ENCODE peak calls at places on chromosome 4, in four cellular contexts. G is GM12891, V is HL-60, E is K562. F is an unnamed sample.

GRCh38 chr4:88659061-88659889 is 38.4 kb downstream of the NAP1L5 start:
- DNase-seq in E (peak; percentile 22), G (peak; percentile 5), V (no peak), F (peak; percentile 9)

GRCh38 chr4:129738175-129738574 is 642.2 kb downstream of the C4orf33 start:
- DNase-seq in V (no peak), E (no peak), G (no peak), F (no peak)

GRCh38 chr4:130044788-130045531 is 949.0 kb downstream of the C4orf33 start:
- DNase-seq in G (no peak), V (no peak), E (no peak), F (no peak)

GRCh38 chr4:38124961-38125360 is 164.8 kb downstream of the PTTG2 start:
- DNase-seq in G (no peak), E (no peak), V (no peak), F (no peak)

GRCh38 chr4:176360446-176360845 is 40.7 kb downstream of the SPCS3 start:
- DNase-seq in V (no peak), G (no peak), E (no peak), F (no peak)

GRCh38 chr4:34422472-34422871 is 1821.8 kb downstream of the ARAP2 start:
- DNase-seq in G (no peak), E (no peak), V (no peak), F (no peak)

GRCh38 chr4:7738458-7739076 is 201.1 kb downstream of the AFAP1 start:
- DNase-seq in E (no peak), V (no peak), G (no peak), F (no peak)

GRCh38 chr4:19924761-19925160 is 326.9 kb upstream of the SLIT2 start:
- DNase-seq in E (no peak), G (no peak), V (no peak), F (no peak)

GRCh38 chr4:145492376-145492775 is 10.7 kb downstream of the SMAD1 start:
- DNase-seq in V (no peak), G (no peak), E (no peak), F (no peak)

GRCh38 chr4:10256203-10256602 is 139.6 kb upstream of the WDR1 start:
- DNase-seq in G (no peak), E (no peak), V (no peak), F (no peak)

GRCh38 chr4:119735136-119735770 is 106.6 kb upstream of the PDE5A start:
- DNase-seq in G (no peak), E (no peak), V (no peak), F (no peak)

GRCh38 chr4:20652226-20652836 is 47.9 kb upstream of the PACRGL start:
- DNase-seq in G (no peak), E (no peak), V (no peak), F (no peak)

GRCh38 chr4:113659127-113659526 is 102.4 kb downstream of the CAMK2D start:
- DNase-seq in E (no peak), G (no peak), V (no peak), F (no peak)

GRCh38 chr4:94548571-94548970 is 96.8 kb downstream of the PDLIM5 start:
- DNase-seq in V (no peak), E (no peak), G (no peak), F (no peak)

GRCh38 chr4:67922697-67923096 is 38.9 kb upstream of the TMPRSS11D start:
- DNase-seq in V (no peak), G (no peak), E (no peak), F (no peak)

GRCh38 chr4:87179751-87180150 is 40.7 kb downstream of the KLHL8 start:
- DNase-seq in E (no peak), V (no peak), G (no peak), F (no peak)

GRCh38 chr4:98509641-98510170 is 148.7 kb downstream of the TSPAN5 start:
- DNase-seq in E (no peak), G (no peak), V (no peak), F (no peak)

GRCh38 chr4:170875868-170876267 is 786.1 kb upstream of the AADAT start:
- DNase-seq in E (no peak), G (no peak), V (no peak), F (no peak)

GRCh38 chr4:128357286-128357685 is 69.7 kb upstream of the PGRMC2 start:
- DNase-seq in E (no peak), V (no peak), G (no peak), F (no peak)

GRCh38 chr4:64305565-64306254 is 103.5 kb downstream of the TECRL start:
- DNase-seq in V (no peak), G (no peak), E (no peak), F (peak; percentile 9)

GRCh38 chr4:93396274-93396673 is 432.3 kb upstream of the ATOH1 start:
- DNase-seq in E (no peak), G (no peak), V (no peak), F (no peak)

GRCh38 chr4:100949350-100949935 is 397.9 kb downstream of the PPP3CA start:
- DNase-seq in V (no peak), E (no peak), G (no peak), F (no peak)

GRCh38 chr4:10926025-10926424 is 241.5 kb upstream of the CLNK start:
- DNase-seq in G (no peak), E (no peak), V (no peak), F (no peak)

GRCh38 chr4:176753049-176753448 is 39.7 kb downstream of the VEGFC start:
- DNase-seq in E (no peak), V (no peak), G (no peak), F (no peak)

GRCh38 chr4:56181140-56181950 is 205.9 kb downstream of the AASDH start:
- DNase-seq in G (no peak), E (no peak), V (peak; percentile 17), F (no peak)

GRCh38 chr4:10083861-10084641 is 32.5 kb downstream of the WDR1 start:
- DNase-seq in E (no peak), G (peak; percentile 10), V (no peak), F (no peak)

GRCh38 chr4:81621490-81621889 is 149.8 kb upstream of the RASGEF1B start:
- DNase-seq in G (no peak), E (no peak), V (no peak), F (no peak)
- TF ChIP-seq SPI1 in G (no peak), E (no peak), V (no peak), F (no peak)

GRCh38 chr4:95869961-95870500 is 30.1 kb downstream of the PDHA2 start:
- DNase-seq in E (no peak), G (no peak), V (no peak), F (no peak)

GRCh38 chr4:95867919-95868318 is 28.0 kb downstream of the PDHA2 start:
- DNase-seq in E (no peak), V (no peak), G (no peak), F (no peak)
- TF ChIP-seq SPI1 in E (no peak), V (no peak), G (no peak), F (no peak)

GRCh38 chr4:1336079-1336478 is 10.9 kb upstream of the UVSSA start:
- DNase-seq in V (peak; percentile 94), G (no peak), E (no peak), F (no peak)
- TF ChIP-seq SPI1 in V (no peak), G (no peak), E (no peak), F (no peak)

DNA sequence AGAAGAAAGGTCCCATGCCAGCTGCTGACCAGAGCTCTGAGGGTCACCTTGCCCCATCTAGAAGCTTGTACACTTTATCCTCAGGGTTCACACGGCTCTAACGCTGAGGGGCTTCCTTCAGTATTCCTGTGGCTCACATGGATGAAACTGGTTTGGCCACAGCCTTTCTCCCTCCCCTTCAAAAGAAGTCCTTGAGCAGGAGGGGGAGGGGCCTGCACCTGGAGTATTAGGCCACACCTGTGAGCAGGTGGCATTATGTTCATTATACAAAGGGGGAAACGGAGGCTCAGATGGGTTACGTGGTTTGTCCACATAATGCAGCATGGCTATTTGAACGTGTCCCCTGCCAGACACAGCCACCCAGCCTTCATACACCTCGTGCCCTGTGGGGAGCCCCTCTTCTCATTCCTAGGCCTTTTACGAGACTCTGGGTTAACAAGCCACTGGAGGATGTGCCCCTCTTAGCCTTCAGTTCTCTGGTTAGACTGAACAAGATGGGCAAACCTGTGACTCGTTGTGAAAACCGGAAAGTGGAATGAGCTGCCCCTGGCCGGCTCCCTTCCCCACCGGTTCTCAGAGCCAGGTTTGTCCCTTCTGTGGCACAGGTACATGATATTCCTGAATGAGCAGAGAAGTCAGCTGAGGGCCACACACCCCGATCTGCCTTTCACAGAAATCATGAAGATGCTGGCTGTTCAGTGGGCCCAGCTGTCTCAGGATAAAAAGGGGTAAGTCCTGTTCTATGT is 27.2 kb upstream of the JAKMIP1 start:
- DNase-seq in G (no peak), E (no peak), V (no peak), F (no peak)
- TF ChIP-seq SPI1 in G (no peak), E (no peak), V (no peak), F (no peak)

DNA sequence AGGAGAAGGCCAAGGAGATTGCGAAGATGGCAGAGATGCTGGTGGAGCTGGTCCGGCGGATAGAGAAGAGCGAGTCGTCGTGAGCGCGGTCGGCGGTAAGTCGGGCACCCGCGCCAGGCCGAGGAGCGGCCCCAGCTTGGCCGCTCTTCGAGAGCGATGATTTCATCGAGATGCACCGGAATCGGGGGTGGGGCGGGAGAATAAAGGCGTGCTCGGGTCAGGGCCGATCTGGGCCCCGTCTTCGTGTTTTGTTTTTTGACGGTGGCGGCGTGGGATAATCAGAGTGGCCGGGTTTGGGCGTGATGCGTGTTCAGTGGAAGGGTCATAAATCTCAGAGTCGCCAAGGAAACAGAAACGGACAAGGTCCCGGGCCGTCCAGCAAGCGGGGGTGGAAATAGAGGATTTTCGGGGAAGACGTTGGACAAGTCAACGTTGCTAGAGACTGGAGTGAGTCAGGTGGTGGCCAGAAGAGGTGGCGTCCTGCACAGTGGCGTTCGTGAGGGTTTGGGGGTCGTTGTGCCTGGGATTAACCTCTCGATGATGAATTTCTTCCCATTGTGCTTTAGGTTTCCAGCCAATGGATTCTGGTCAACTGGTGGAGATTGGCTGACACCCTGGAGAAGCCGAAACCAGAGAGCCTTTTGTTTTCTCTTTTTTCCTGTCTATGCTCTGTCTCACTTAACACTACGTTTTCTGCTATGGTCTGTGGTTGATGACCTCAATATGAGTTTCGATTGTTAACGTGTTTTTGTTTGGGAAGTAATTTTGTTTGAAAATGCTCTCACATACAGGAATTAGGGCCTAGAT is 882 bp downstream of the MRFAP1 start:
- DNase-seq in V (no peak), E (peak; percentile 65), G (no peak), F (no peak)
- TF ChIP-seq SPI1 in V (no peak), E (no peak), G (no peak), F (no peak)

GRCh38 chr4:74932832-74933561 is at the start of gene PARM1:
- DNase-seq in V (peak; percentile 20), G (peak; percentile 57), E (peak; percentile 55), F (no peak)
- TF ChIP-seq SPI1 in V (no peak), G (no peak), E (no peak), F (no peak)

DNA sequence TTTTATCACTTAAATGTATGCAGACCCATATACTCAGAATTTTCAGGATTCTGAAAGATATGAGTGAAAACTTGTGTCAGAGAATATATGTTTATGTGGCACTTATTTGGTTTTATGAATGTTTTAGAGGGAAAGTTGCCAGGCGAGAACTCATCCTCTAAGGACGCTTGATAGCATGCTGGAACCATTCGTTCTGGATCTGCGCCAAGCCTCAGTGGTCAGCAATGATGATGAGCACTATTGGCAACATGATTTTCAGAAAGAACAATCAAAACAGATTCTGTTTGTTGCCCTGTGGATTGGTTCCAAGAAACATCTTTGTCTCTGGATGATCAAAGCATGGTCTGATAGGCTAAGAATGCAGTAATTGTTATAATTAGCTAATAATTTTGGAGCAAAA is 32.1 kb upstream of the RAPGEF2 start:
- DNase-seq in E (no peak), G (no peak), V (no peak), F (no peak)
- TF ChIP-seq SPI1 in E (no peak), G (no peak), V (no peak), F (no peak)

GRCh38 chr4:70772929-70773555 is 51.3 kb downstream of the RUFY3 start:
- DNase-seq in G (peak; percentile 9), V (no peak), E (no peak), F (no peak)

GRCh38 chr4:70778888-70779422 is 57.2 kb downstream of the RUFY3 start:
- DNase-seq in E (no peak), G (no peak), V (no peak), F (no peak)
- TF ChIP-seq SPI1 in E (no peak), G (no peak), V (no peak), F (no peak)